ENCODE peak calls at places on chromosomes 7 and 10, in eight cellular contexts. S is GM04504; J is endothelial cell; N is GM06990; Y is mesenchymal stem cell; D is stimulated activated CD8-positive, alpha-beta memory T cell treated with anti-CD3 and anti-CD28 coated beads, Interleukin-4, amount 100 ng/mL, for 1 hour; V is iPS DF 6.9; O is effector CD4-positive, alpha-beta T cell. C is an unnamed sample.
A peak's percentile ranks its signal among the peaks of the same experiment; 100 is the strongest.

GRCh38 chr7:17523813-17524741 is 225.6 kb downstream of the AHR start:
- DNase-seq in S (peak; percentile 66), J (no peak), N (no peak), Y (peak; percentile 78), D (no peak), V (no peak), O (no peak), C (no peak)

GRCh38 chr7:42671627-42672026 is 240.2 kb downstream of the C7orf25 start:
- DNase-seq in S (peak; percentile 59), J (no peak), N (no peak), Y (peak; percentile 58), D (no peak), V (no peak), O (no peak), C (no peak)

GRCh38 chr7:57417736-57418135 is 32.2 kb upstream of the ZNF716 start:
- DNase-seq in S (no peak), J (no peak), N (no peak), Y (no peak), D (no peak), V (no peak), O (no peak), C (no peak)

GRCh38 chr7:115340828-115341227 is 418.9 kb downstream of the MDFIC start:
- DNase-seq in S (peak; percentile 38), J (no peak), N (no peak), Y (peak; percentile 71), D (no peak), V (no peak), O (no peak), C (no peak)

GRCh38 chr10:92778091-92778490 is 70.2 kb upstream of the EXOC6 start:
- DNase-seq in S (no peak), J (no peak), N (no peak), Y (no peak), D (no peak), V (no peak), O (no peak), C (no peak)

GRCh38 chr10:50480054-50481007 is 143.4 kb downstream of the SGMS1 start:
- DNase-seq in S (no peak), J (no peak), N (no peak), Y (no peak), D (no peak), V (no peak), O (no peak), C (no peak)

GRCh38 chr7:16171928-16172327 is 249.4 kb downstream of the CRPPA start:
- DNase-seq in S (no peak), J (no peak), N (no peak), Y (no peak), D (no peak), V (no peak), O (no peak), C (no peak)

GRCh38 chr7:121872831-121873764 is at the start of gene PTPRZ1:
- DNase-seq in S (no peak), J (peak; percentile 71), N (peak; percentile 3), Y (peak; percentile 38), D (no peak), V (peak; percentile 68), O (no peak), C (peak; percentile 23)

GRCh38 chr10:80183436-80183835 is 21.9 kb downstream of the ANXA11 start:
- DNase-seq in S (no peak), J (no peak), N (no peak), Y (no peak), D (no peak), V (no peak), O (no peak), C (no peak)

GRCh38 chr7:42694894-42695553 is 216.8 kb downstream of the C7orf25 start:
- DNase-seq in S (peak; percentile 23), J (no peak), N (no peak), Y (no peak), D (no peak), V (no peak), O (no peak), C (no peak)

GRCh38 chr7:107643407-107643806 is 17.2 kb upstream of the SLC26A4 start:
- DNase-seq in S (no peak), J (no peak), N (no peak), Y (peak; percentile 26), D (no peak), V (no peak), O (no peak), C (no peak)

GRCh38 chr7:158786898-158787297 is 42.4 kb downstream of the ESYT2 start:
- DNase-seq in S (no peak), J (no peak), N (no peak), Y (no peak), D (no peak), V (no peak), O (no peak), C (no peak)

GRCh38 chr7:157707983-157708720 is 371.3 kb downstream of the DNAJB6 start:
- DNase-seq in S (no peak), J (no peak), N (no peak), Y (no peak), D (no peak), V (no peak), O (no peak), C (no peak)

GRCh38 chr10:98012654-98013053 is 17.8 kb downstream of the CRTAC1 start:
- DNase-seq in S (no peak), J (no peak), N (no peak), Y (no peak), D (no peak), V (no peak), O (no peak), C (no peak)